ENCODE peak calls at places on chromosome 1, in four cellular contexts. A is PC-9, T is smooth muscle cell of the brain vasculature, D is T-helper 1 cell. Q is an unnamed sample.

GRCh38 chr1:15693371-15693770 is 9.3 kb downstream of the PLEKHM2 start:
- DNase-seq in A (no peak), T (no peak), D (no peak), Q (no peak)

GRCh38 chr1:42176902-42177519 is 12.5 kb upstream of the GUCA2A start:
- DNase-seq in A (no peak), T (no peak), D (peak; percentile 29), Q (peak; percentile 26)

GRCh38 chr1:30655672-30656071 is 67.7 kb downstream of the MATN1 start:
- DNase-seq in A (no peak), T (no peak), D (no peak), Q (no peak)

GRCh38 chr1:94863919-94864318 is 43.8 kb downstream of the SLC44A3 start:
- DNase-seq in A (peak; percentile 96), T (no peak), D (no peak), Q (peak; percentile 88)

GRCh38 chr1:42259739-42260064 is 75.3 kb downstream of the FOXJ3 start:
- DNase-seq in A (no peak), T (no peak), D (no peak), Q (no peak)

GRCh38 chr1:224472806-224473205 is 38.2 kb upstream of the WDR26 start:
- DNase-seq in A (no peak), T (no peak), D (no peak), Q (no peak)

GRCh38 chr1:19036049-19036546 is 79.6 kb upstream of the IFFO2 start:
- DNase-seq in A (no peak), T (peak; percentile 20), D (no peak), Q (no peak)

GRCh38 chr1:37795340-37796110 is 1.9 kb downstream of the MANEAL start:
- DNase-seq in A (no peak), T (no peak), D (peak; percentile 27), Q (no peak)

GRCh38 chr1:213051881-213052202 is 801 bp downstream of the RPS6KC1 start:
- DNase-seq in A (no peak), T (no peak), D (no peak), Q (no peak)

GRCh38 chr1:236158719-236159118 is 16.4 kb downstream of the GPR137B start:
- DNase-seq in A (no peak), T (no peak), D (no peak), Q (no peak)

GRCh38 chr1:222792744-222793143 is 22.1 kb upstream of the DISP1 start:
- DNase-seq in A (no peak), T (no peak), D (no peak), Q (peak; percentile 58)

GRCh38 chr1:93463960-93464359 is 16.0 kb downstream of the FNBP1L start:
- DNase-seq in A (no peak), T (no peak), D (no peak), Q (no peak)

GRCh38 chr1:196477262-196477661 is 131.0 kb downstream of the KCNT2 start:
- DNase-seq in A (no peak), T (no peak), D (no peak), Q (no peak)

Q was measured in foreskin fibroblast.